ENCODE peak calls at places on chromosomes 7 and 10, in seven cellular contexts. J, G, I, R, E, Y and N are unnamed samples.
A peak's percentile ranks its signal among the peaks of the same experiment; 100 is the strongest.

GRCh38 chr7:43735802-43736603 is 6.7 kb upstream of the COA1 start:
- DNase-seq in I (no peak), G (no peak), J (no peak), R (no peak), Y (no peak), E (no peak), N (no peak)

GRCh38 chr7:1475991-1476390 is 16.7 kb upstream of the MICALL2 start:
- DNase-seq in I (no peak), E (no peak), J (no peak), Y (no peak), G (no peak), R (no peak), N (no peak)

GRCh38 chr10:110208614-110209398 is 1.4 kb downstream of the MXI1 start:
- DNase-seq in E (peak; percentile 60), I (no peak), J (peak; percentile 46), G (peak; percentile 80), Y (peak; percentile 66), R (no peak), N (no peak)

GRCh38 chr7:139732471-139733167 is 45.2 kb downstream of the HIPK2 start:
- DNase-seq in I (no peak), J (no peak), Y (no peak), G (no peak), E (no peak), R (no peak), N (no peak)

GRCh38 chr7:137967143-137968018 is 34.5 kb downstream of the CREB3L2 start:
- DNase-seq in G (no peak), Y (no peak), I (no peak), J (peak; percentile 13), E (no peak), R (no peak), N (peak; percentile 84)

GRCh38 chr7:69893915-69894314 is 295.6 kb downstream of the AUTS2 start:
- DNase-seq in G (no peak), E (peak; percentile 65), Y (no peak), R (no peak), J (peak; percentile 41), I (no peak), N (no peak)

GRCh38 chr7:154743211-154743610 is 259.7 kb downstream of the PAXIP1 start:
- DNase-seq in G (no peak), J (peak; percentile 51), I (no peak), R (no peak), E (no peak), Y (no peak), N (no peak)

GRCh38 chr10:4998671-4999070 is 5.0 kb downstream of the AKR1C2 start:
- DNase-seq in J (no peak), I (no peak), G (no peak), E (no peak), R (no peak), Y (no peak), N (no peak)

GRCh38 chr10:93570383-93570782 is 3.9 kb downstream of the FFAR4 start:
- DNase-seq in R (no peak), E (no peak), G (no peak), J (no peak), I (no peak), Y (no peak), N (no peak)

GRCh38 chr10:93568105-93568390 is 1.6 kb downstream of the FFAR4 start:
- DNase-seq in Y (no peak), J (peak; percentile 16), R (no peak), E (no peak), I (no peak), G (no peak), N (no peak)

GRCh38 chr10:93565421-93565820 is 1.0 kb upstream of the FFAR4 start:
- DNase-seq in J (no peak), E (no peak), I (no peak), G (no peak), R (peak; percentile 63), Y (no peak), N (no peak)

GRCh38 chr10:93566435-93567276 is at the start of gene FFAR4:
- DNase-seq in G (peak; percentile 74), Y (no peak), I (no peak), J (peak; percentile 69), E (no peak), R (peak; percentile 80), N (no peak)

GRCh38 chr10:93567277-93568104 is 1.0 kb downstream of the FFAR4 start:
- DNase-seq in R (no peak), Y (no peak), I (no peak), E (no peak), G (no peak), J (no peak), N (no peak)
- H3K4me3 ChIP-seq in R (peak overlapping the region; percentile 48), Y (no peak overlapping the region), I (no peak overlapping the region), E (no peak overlapping the region), G (peak overlapping the region; percentile 43), J (peak overlapping the region; percentile 52), N (no peak overlapping the region)

GRCh38 chr10:3068968-3069737 is 1.8 kb downstream of the PFKP start:
- DNase-seq in G (no peak), J (peak; percentile 61), I (no peak), R (no peak), Y (peak; percentile 61), E (peak; percentile 63), N (no peak)

GRCh38 chr10:3069876-3070275 is 2.5 kb downstream of the PFKP start:
- DNase-seq in G (no peak), E (no peak), Y (no peak), J (no peak), R (no peak), I (no peak), N (no peak)

GRCh38 chr10:3067045-3067858 is at the start of gene PFKP:
- DNase-seq in R (no peak), Y (peak; percentile 72), J (peak; percentile 63), E (peak; percentile 66), I (no peak), G (peak; percentile 82), N (no peak)

GRCh38 chr10:3067859-3068179 is 471 bp downstream of the PFKP start:
- DNase-seq in R (no peak), I (no peak), J (peak; percentile 43), Y (no peak), E (no peak), G (no peak), N (no peak)

GRCh38 chr10:3068201-3068967 is 1.0 kb downstream of the PFKP start:
- DNase-seq in R (peak; percentile 74), E (peak; percentile 83), Y (peak; percentile 78), J (peak; percentile 69), G (peak; percentile 82), I (no peak), N (no peak)
- TF ChIP-seq CTCF in R (peak; percentile 38), E (no peak), Y (no peak), J (peak; percentile 6), G (peak; percentile 20), I (peak; percentile 21), N (peak; percentile 2)

GRCh38 chr10:52216852-52217251 is 97.2 kb upstream of the DKK1 start:
- DNase-seq in I (peak; percentile 85), Y (no peak), G (no peak), R (no peak), J (no peak), E (peak; percentile 83), N (peak; percentile 58)
- H3K4me3 ChIP-seq in I (no peak overlapping the region), Y (no peak overlapping the region), G (no peak overlapping the region), R (no peak overlapping the region), J (no peak overlapping the region), E (no peak overlapping the region), N (no peak overlapping the region)

DNA sequence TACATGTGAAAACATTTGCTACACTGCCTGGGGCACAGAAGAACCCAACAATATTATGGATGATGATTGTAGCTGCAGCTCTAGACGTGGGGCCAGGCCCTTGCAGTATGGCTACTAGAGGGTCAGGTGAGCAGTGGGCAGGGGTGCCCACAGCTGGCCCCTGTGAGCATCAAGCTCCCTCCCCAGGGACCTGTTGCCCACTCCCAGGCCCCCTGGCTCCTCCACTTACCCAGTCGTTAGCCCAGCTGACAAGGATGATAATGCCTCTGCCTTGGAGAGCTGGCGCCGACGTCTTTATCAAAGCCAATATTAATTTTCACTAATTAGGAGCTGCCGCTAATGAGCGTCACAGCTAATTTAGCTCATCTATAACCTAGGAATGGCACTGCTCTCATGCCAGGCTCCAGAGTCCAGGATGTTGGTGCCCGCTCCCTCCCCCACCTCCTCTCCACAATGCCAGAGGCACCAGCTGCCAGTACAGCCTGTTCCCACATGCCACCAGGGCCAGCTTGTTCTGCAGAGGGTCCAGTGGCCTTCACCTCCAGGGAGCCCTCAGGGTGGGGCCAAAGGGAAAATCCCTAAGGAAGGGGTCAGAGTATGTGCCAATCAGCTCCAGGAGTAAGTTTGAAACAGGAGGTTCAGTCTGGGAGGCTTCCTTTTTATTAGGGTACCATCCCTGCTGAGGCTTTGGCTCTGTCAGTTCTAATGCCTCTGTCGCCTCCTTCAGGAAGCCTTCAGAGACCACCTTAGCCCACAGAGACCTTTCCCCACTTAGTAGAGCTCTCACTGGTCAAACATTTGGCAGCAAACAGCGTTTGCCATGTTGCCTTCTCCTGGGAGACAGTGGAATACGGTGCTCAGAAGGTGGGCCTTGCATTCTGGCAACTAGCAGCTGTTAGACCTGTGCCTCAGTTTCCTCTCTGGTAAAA is 77.2 kb downstream of the CDH23 start:
- DNase-seq in I (no peak), Y (no peak), R (no peak), G (no peak), J (no peak), E (no peak), N (no peak)
- TF ChIP-seq CTCF in I (no peak), Y (no peak), R (no peak), G (no peak), J (peak; percentile 27), E (peak; percentile 16), N (no peak)

GRCh38 chr10:114400091-114400490 is 4.2 kb downstream of the AFAP1L2 start:
- DNase-seq in Y (no peak), R (no peak), I (no peak), G (no peak), E (no peak), J (no peak), N (no peak)
- H3K4me3 ChIP-seq in Y (no peak overlapping the region), R (no peak overlapping the region), I (no peak overlapping the region), G (no peak overlapping the region), E (no peak overlapping the region), J (no peak overlapping the region), N (no peak overlapping the region)

GRCh38 chr10:127813290-127813689 is 76.3 kb downstream of the FOXI2 start:
- DNase-seq in R (no peak), E (no peak), Y (no peak), G (no peak), J (peak; percentile 28), I (no peak), N (no peak)
- TF ChIP-seq CTCF in R (peak; percentile 23), E (peak; percentile 29), Y (peak; percentile 47), G (no peak), J (peak; percentile 62), I (no peak), N (no peak)

DNA sequence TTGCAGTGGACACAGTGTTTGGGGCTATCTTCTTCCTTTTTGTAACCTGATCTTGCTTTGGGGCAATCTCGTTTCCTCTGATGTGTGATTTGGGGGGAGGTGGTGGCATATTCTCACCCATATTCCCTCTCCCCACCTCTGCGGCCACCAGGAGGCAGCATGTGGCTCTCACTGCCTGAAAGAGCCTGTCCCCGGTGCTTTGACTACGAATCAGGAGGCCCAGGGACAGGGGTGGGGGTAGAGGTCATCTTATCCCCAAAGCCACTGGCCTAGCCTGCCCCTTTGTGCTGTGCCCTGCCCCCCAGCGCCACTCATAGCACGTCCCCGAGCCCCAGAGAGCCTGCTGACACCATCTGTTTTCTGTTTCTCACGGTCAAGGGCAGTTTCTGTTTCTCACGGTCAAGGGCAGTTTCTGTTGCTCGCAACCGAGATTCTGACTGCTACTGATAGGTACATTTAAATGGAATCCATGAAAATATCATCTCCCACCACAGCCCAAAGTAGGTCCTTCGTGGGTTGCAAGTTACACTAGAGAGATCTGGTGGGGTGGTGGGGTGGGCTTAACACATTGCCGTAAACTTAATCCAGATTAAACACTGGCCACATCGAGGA is 28.2 kb downstream of the PHYH start:
- DNase-seq in R (no peak), Y (peak; percentile 44), E (peak; percentile 41), G (peak; percentile 74), I (no peak), J (peak; percentile 68), N (no peak)
- H3K4me3 ChIP-seq in R (no peak overlapping the region), Y (no peak overlapping the region), E (no peak overlapping the region), G (peak overlapping the region; percentile 19), I (peak overlapping the region; percentile 23), J (no peak overlapping the region), N (no peak overlapping the region)

GRCh38 chr10:19411119-19411518 is 362.5 kb downstream of the MALRD1 start:
- DNase-seq in I (no peak), Y (no peak), R (no peak), J (no peak), G (no peak), E (no peak), N (no peak)
- TF ChIP-seq CTCF in I (no peak), Y (no peak), R (no peak), J (peak; percentile 27), G (no peak), E (no peak), N (no peak)